ENCODE peak calls at places on chromosomes 4 and X, in ten cellular contexts. One of them, this sample, is unnamed.

GRCh38 chr4:131248314-131248713 is 1900.8 kb upstream of the PCDH10 start:
- DNase-seq in Caco-2: no peak
- DNase-seq in OCI-LY7: no peak
- DNase-seq in suprapubic skin: no peak
- DNase-seq in upper lobe of left lung: no peak
- DNase-seq in H9: no peak
- DNase-seq in transverse colon: no peak
- DNase-seq in heart right ventricle: no peak
- DNase-seq in left lung: no peak
- DNase-seq in right lobe of liver: no peak
- DNase-seq in this sample: no peak

GRCh38 chr4:83208776-83209365 is 75.7 kb downstream of the COQ2 start:
- DNase-seq in left lung: no peak
- DNase-seq in right lobe of liver: no peak
- DNase-seq in OCI-LY7: no peak
- DNase-seq in transverse colon: no peak
- DNase-seq in Caco-2: no peak
- DNase-seq in upper lobe of left lung: no peak
- DNase-seq in heart right ventricle: no peak
- DNase-seq in H9: no peak
- DNase-seq in suprapubic skin: no peak
- DNase-seq in this sample: no peak

GRCh38 chr4:166044871-166045270 is 171.8 kb downstream of the TLL1 start:
- DNase-seq in right lobe of liver: no peak
- DNase-seq in Caco-2: no peak
- DNase-seq in OCI-LY7: no peak
- DNase-seq in suprapubic skin: no peak
- DNase-seq in left lung: no peak
- DNase-seq in H9: no peak
- DNase-seq in transverse colon: no peak
- DNase-seq in upper lobe of left lung: no peak
- DNase-seq in heart right ventricle: no peak
- DNase-seq in this sample: no peak

GRCh38 chr4:148238086-148238485 is 204.1 kb downstream of the NR3C2 start:
- DNase-seq in H9: no peak
- DNase-seq in heart right ventricle: no peak
- DNase-seq in upper lobe of left lung: no peak
- DNase-seq in OCI-LY7: no peak
- DNase-seq in right lobe of liver: no peak
- DNase-seq in left lung: no peak
- DNase-seq in suprapubic skin: no peak
- DNase-seq in transverse colon: no peak
- DNase-seq in Caco-2: no peak
- DNase-seq in this sample: no peak

GRCh38 chrX:65508851-65509250 is 25.7 kb downstream of the LAS1L start:
- DNase-seq in upper lobe of left lung: no peak
- DNase-seq in heart right ventricle: no peak
- DNase-seq in H9: no peak
- DNase-seq in Caco-2: no peak
- DNase-seq in left lung: no peak
- DNase-seq in OCI-LY7: no peak
- DNase-seq in transverse colon: no peak
- DNase-seq in right lobe of liver: no peak
- DNase-seq in suprapubic skin: no peak
- DNase-seq in this sample: no peak

GRCh38 chr4:107050525-107051135 is 14.5 kb upstream of the DKK2 start:
- DNase-seq in OCI-LY7: peak; percentile 7
- DNase-seq in suprapubic skin: no peak
- DNase-seq in right lobe of liver: no peak
- DNase-seq in transverse colon: no peak
- DNase-seq in H9: no peak
- DNase-seq in upper lobe of left lung: no peak
- DNase-seq in left lung: no peak
- DNase-seq in Caco-2: no peak
- DNase-seq in heart right ventricle: no peak
- DNase-seq in this sample: no peak

GRCh38 chr4:54428940-54429339 is 199.8 kb downstream of the PDGFRA start:
- DNase-seq in upper lobe of left lung: no peak
- DNase-seq in H9: no peak
- DNase-seq in left lung: no peak
- DNase-seq in transverse colon: no peak
- DNase-seq in Caco-2: no peak
- DNase-seq in right lobe of liver: no peak
- DNase-seq in heart right ventricle: no peak
- DNase-seq in suprapubic skin: no peak
- DNase-seq in OCI-LY7: no peak
- DNase-seq in this sample: no peak

GRCh38 chrX:13432376-13432775 is 112.5 kb upstream of the ATXN3L start:
- DNase-seq in left lung: peak; percentile 36
- DNase-seq in upper lobe of left lung: no peak
- DNase-seq in suprapubic skin: peak; percentile 70
- DNase-seq in heart right ventricle: no peak
- DNase-seq in H9: no peak
- DNase-seq in OCI-LY7: no peak
- DNase-seq in Caco-2: no peak
- DNase-seq in right lobe of liver: no peak
- DNase-seq in transverse colon: no peak
- DNase-seq in this sample: peak; percentile 66

GRCh38 chr4:87659247-87659931 is 9.3 kb downstream of the DMP1 start:
- DNase-seq in suprapubic skin: no peak
- DNase-seq in OCI-LY7: no peak
- DNase-seq in right lobe of liver: no peak
- DNase-seq in H9: no peak
- DNase-seq in left lung: no peak
- DNase-seq in upper lobe of left lung: no peak
- DNase-seq in heart right ventricle: no peak
- DNase-seq in Caco-2: no peak
- DNase-seq in transverse colon: no peak
- DNase-seq in this sample: no peak

GRCh38 chrX:40105791-40106676 is 8.3 kb upstream of the BCOR start:
- DNase-seq in upper lobe of left lung: peak; percentile 92
- DNase-seq in OCI-LY7: peak; percentile 74
- DNase-seq in left lung: peak; percentile 76
- DNase-seq in transverse colon: peak; percentile 78
- DNase-seq in heart right ventricle: peak; percentile 77
- DNase-seq in Caco-2: peak; percentile 64
- DNase-seq in suprapubic skin: no peak
- DNase-seq in H9: peak; percentile 87
- DNase-seq in right lobe of liver: peak; percentile 84
- DNase-seq in this sample: peak; percentile 89

GRCh38 chr4:6608758-6609414 is 31.6 kb upstream of the MRFAP1 start:
- DNase-seq in left lung: no peak
- DNase-seq in OCI-LY7: no peak
- DNase-seq in Caco-2: no peak
- DNase-seq in transverse colon: no peak
- DNase-seq in right lobe of liver: no peak
- DNase-seq in heart right ventricle: no peak
- DNase-seq in suprapubic skin: no peak
- DNase-seq in H9: peak; percentile 58
- DNase-seq in upper lobe of left lung: peak; percentile 71
- DNase-seq in this sample: no peak

GRCh38 chrX:134026732-134027311 is 41.4 kb upstream of the GPC3 start:
- DNase-seq in Caco-2: peak; percentile 78
- DNase-seq in suprapubic skin: no peak
- DNase-seq in right lobe of liver: no peak
- DNase-seq in left lung: no peak
- DNase-seq in OCI-LY7: no peak
- DNase-seq in transverse colon: peak; percentile 34
- DNase-seq in heart right ventricle: no peak
- DNase-seq in upper lobe of left lung: no peak
- DNase-seq in H9: peak; percentile 61
- DNase-seq in this sample: peak; percentile 24

DNA sequence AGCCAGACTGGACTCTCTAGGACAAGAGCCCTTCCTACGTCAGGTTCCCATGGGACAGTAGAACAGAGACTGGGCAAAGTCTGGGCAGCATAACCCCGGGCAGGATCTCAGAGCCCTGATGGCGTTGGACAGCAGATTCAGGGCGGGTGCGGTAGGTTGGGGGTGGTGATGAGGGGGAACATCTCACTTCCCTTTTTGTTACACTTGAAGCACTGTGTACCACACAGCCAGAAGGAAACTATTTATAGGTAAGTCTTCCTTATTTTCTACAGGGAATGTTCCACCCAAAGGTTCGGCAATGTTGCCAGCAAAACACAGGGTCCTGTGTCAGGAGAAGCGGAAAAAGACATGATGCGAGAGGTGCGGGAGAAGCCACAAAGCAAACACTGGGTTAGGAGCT is 54.3 kb downstream of the TSC22D3 start:
- DNase-seq in left lung: no peak
- DNase-seq in Caco-2: no peak
- DNase-seq in right lobe of liver: no peak
- DNase-seq in OCI-LY7: peak; percentile 55
- DNase-seq in H9: no peak
- DNase-seq in upper lobe of left lung: no peak
- DNase-seq in transverse colon: peak; percentile 45
- DNase-seq in suprapubic skin: no peak
- DNase-seq in heart right ventricle: no peak
- DNase-seq in this sample: peak; percentile 74
- H3K4me1 ChIP-seq in left lung: peaks cover 8% of the 10 kb centered on the region
- H3K4me1 ChIP-seq in Caco-2: peaks cover 5% of the 10 kb centered on the region
- H3K4me1 ChIP-seq in right lobe of liver: peaks cover 28% of the 10 kb centered on the region
- H3K4me1 ChIP-seq in OCI-LY7: peaks cover 46% of the 10 kb centered on the region
- H3K4me1 ChIP-seq in H9: peaks cover 10% of the 10 kb centered on the region
- H3K4me1 ChIP-seq in upper lobe of left lung: peaks cover 12% of the 10 kb centered on the region
- H3K4me1 ChIP-seq in transverse colon: no peaks in the 10 kb centered on the region
- H3K4me1 ChIP-seq in suprapubic skin: peaks cover 34% of the 10 kb centered on the region
- H3K4me1 ChIP-seq in heart right ventricle: peaks cover 38% of the 10 kb centered on the region
- H3K4me1 ChIP-seq in this sample: no peaks in the 10 kb centered on the region

GRCh38 chr4:61185288-61185687 is 14.8 kb upstream of the ADGRL3 start:
- DNase-seq in H9: no peak
- DNase-seq in right lobe of liver: no peak
- DNase-seq in heart right ventricle: no peak
- DNase-seq in transverse colon: no peak
- DNase-seq in OCI-LY7: no peak
- DNase-seq in left lung: no peak
- DNase-seq in suprapubic skin: no peak
- DNase-seq in Caco-2: no peak
- DNase-seq in upper lobe of left lung: no peak
- DNase-seq in this sample: no peak
- H3K9me3 ChIP-seq in H9: no peaks in the 10 kb centered on the region
- H3K9me3 ChIP-seq in right lobe of liver: no peaks in the 10 kb centered on the region
- H3K9me3 ChIP-seq in heart right ventricle: no peaks in the 10 kb centered on the region
- H3K9me3 ChIP-seq in transverse colon: peaks cover 4% of the 10 kb centered on the region
- H3K9me3 ChIP-seq in OCI-LY7: no peaks in the 10 kb centered on the region
- H3K9me3 ChIP-seq in left lung: no peaks in the 10 kb centered on the region
- H3K9me3 ChIP-seq in suprapubic skin: peaks cover 3% of the 10 kb centered on the region
- H3K9me3 ChIP-seq in Caco-2: peaks cover 12% of the 10 kb centered on the region
- H3K9me3 ChIP-seq in upper lobe of left lung: peaks cover 13% of the 10 kb centered on the region
- H3K9me3 ChIP-seq in this sample: no peaks in the 10 kb centered on the region

DNA sequence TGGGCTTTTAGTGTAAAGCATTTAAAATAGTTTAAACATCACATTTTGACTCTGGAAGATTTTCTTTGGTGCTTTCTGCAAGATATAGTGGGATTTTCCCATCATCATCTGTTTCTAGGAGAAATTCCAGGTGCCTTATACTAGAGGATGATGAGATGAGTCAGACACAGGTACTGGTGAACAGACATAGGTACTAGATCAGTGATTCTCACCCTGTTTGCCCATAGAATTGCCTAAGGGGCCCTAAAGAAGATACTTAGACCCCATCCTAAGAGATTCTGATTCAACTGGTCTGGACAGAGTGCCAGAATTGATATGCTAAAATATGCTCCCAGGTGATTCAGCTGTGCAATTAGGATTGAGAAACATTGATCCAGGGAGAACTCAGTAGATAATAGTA is 9.7 kb downstream of the TSPAN7 start:
- DNase-seq in suprapubic skin: no peak
- DNase-seq in H9: no peak
- DNase-seq in right lobe of liver: no peak
- DNase-seq in Caco-2: no peak
- DNase-seq in left lung: no peak
- DNase-seq in upper lobe of left lung: no peak
- DNase-seq in heart right ventricle: no peak
- DNase-seq in OCI-LY7: no peak
- DNase-seq in transverse colon: no peak
- DNase-seq in this sample: no peak
- H3K4me1 ChIP-seq in suprapubic skin: no peaks in the 10 kb centered on the region
- H3K4me1 ChIP-seq in H9: no peaks in the 10 kb centered on the region
- H3K4me1 ChIP-seq in right lobe of liver: no peaks in the 10 kb centered on the region
- H3K4me1 ChIP-seq in Caco-2: no peaks in the 10 kb centered on the region
- H3K4me1 ChIP-seq in left lung: no peaks in the 10 kb centered on the region
- H3K4me1 ChIP-seq in upper lobe of left lung: no peaks in the 10 kb centered on the region
- H3K4me1 ChIP-seq in heart right ventricle: no peaks in the 10 kb centered on the region
- H3K4me1 ChIP-seq in OCI-LY7: no peaks in the 10 kb centered on the region
- H3K4me1 ChIP-seq in transverse colon: no peaks in the 10 kb centered on the region
- H3K4me1 ChIP-seq in this sample: no peaks in the 10 kb centered on the region

GRCh38 chr4:29756966-29757365 is 963.2 kb upstream of the PCDH7 start:
- DNase-seq in H9: peak; percentile 31
- DNase-seq in right lobe of liver: no peak
- DNase-seq in OCI-LY7: no peak
- DNase-seq in upper lobe of left lung: no peak
- DNase-seq in suprapubic skin: no peak
- DNase-seq in Caco-2: no peak
- DNase-seq in transverse colon: no peak
- DNase-seq in heart right ventricle: no peak
- DNase-seq in left lung: no peak
- DNase-seq in this sample: no peak

DNA sequence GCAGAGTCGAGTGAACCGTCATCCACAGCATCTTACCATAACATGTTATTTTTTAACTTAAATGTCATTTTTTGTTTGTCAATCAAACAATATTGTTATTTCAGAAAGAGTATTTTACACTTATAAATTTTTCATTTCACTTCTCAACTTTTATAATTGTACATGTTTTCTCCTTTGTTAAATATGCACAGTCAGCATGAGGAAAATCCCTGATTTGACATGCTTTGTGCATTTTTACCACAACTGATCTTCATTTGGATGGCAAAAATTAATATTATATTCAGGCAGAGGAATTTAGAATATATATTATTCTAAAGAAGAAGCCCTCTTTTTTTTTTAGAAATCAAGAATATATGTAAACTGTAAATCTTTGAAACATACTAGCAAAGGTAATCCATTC is 958.0 kb upstream of the PCDH7 start:
- DNase-seq in transverse colon: no peak
- DNase-seq in OCI-LY7: no peak
- DNase-seq in left lung: no peak
- DNase-seq in H9: no peak
- DNase-seq in Caco-2: no peak
- DNase-seq in suprapubic skin: no peak
- DNase-seq in heart right ventricle: no peak
- DNase-seq in upper lobe of left lung: no peak
- DNase-seq in right lobe of liver: no peak
- DNase-seq in this sample: no peak
- H3K9me3 ChIP-seq in transverse colon: no peaks in the 10 kb centered on the region
- H3K9me3 ChIP-seq in OCI-LY7: no peaks in the 10 kb centered on the region
- H3K9me3 ChIP-seq in left lung: no peaks in the 10 kb centered on the region
- H3K9me3 ChIP-seq in H9: no peaks in the 10 kb centered on the region
- H3K9me3 ChIP-seq in Caco-2: no peaks in the 10 kb centered on the region
- H3K9me3 ChIP-seq in suprapubic skin: no peaks in the 10 kb centered on the region
- H3K9me3 ChIP-seq in heart right ventricle: no peaks in the 10 kb centered on the region
- H3K9me3 ChIP-seq in upper lobe of left lung: no peaks in the 10 kb centered on the region
- H3K9me3 ChIP-seq in right lobe of liver: no peaks in the 10 kb centered on the region
- H3K9me3 ChIP-seq in this sample: no peaks in the 10 kb centered on the region

GRCh38 chrX:154091678-154092077 is 5.8 kb downstream of the MECP2 start:
- DNase-seq in suprapubic skin: no peak
- DNase-seq in transverse colon: no peak
- DNase-seq in left lung: no peak
- DNase-seq in upper lobe of left lung: no peak
- DNase-seq in right lobe of liver: no peak
- DNase-seq in Caco-2: no peak
- DNase-seq in heart right ventricle: no peak
- DNase-seq in OCI-LY7: no peak
- DNase-seq in H9: no peak
- DNase-seq in this sample: no peak
- H3K4me1 ChIP-seq in suprapubic skin: peaks cover 25% of the 10 kb centered on the region
- H3K4me1 ChIP-seq in transverse colon: peaks cover 10% of the 10 kb centered on the region
- H3K4me1 ChIP-seq in left lung: peaks cover 4% of the 10 kb centered on the region
- H3K4me1 ChIP-seq in upper lobe of left lung: peaks cover 19% of the 10 kb centered on the region
- H3K4me1 ChIP-seq in right lobe of liver: peaks cover 7% of the 10 kb centered on the region
- H3K4me1 ChIP-seq in Caco-2: peaks cover 11% of the 10 kb centered on the region
- H3K4me1 ChIP-seq in heart right ventricle: peaks cover 70% of the 10 kb centered on the region
- H3K4me1 ChIP-seq in OCI-LY7: peaks cover 42% of the 10 kb centered on the region
- H3K4me1 ChIP-seq in H9: no peaks in the 10 kb centered on the region
- H3K4me1 ChIP-seq in this sample: peaks cover 7% of the 10 kb centered on the region

GRCh38 chrX:117092641-117093040 is 629.9 kb upstream of the CT83 start:
- DNase-seq in OCI-LY7: no peak
- DNase-seq in heart right ventricle: no peak
- DNase-seq in left lung: no peak
- DNase-seq in H9: no peak
- DNase-seq in Caco-2: no peak
- DNase-seq in transverse colon: no peak
- DNase-seq in suprapubic skin: no peak
- DNase-seq in right lobe of liver: no peak
- DNase-seq in upper lobe of left lung: no peak
- DNase-seq in this sample: no peak
- H3K9me3 ChIP-seq in OCI-LY7: peaks cover 45% of the 10 kb centered on the region
- H3K9me3 ChIP-seq in heart right ventricle: no peaks in the 10 kb centered on the region
- H3K9me3 ChIP-seq in left lung: no peaks in the 10 kb centered on the region
- H3K9me3 ChIP-seq in H9: no peaks in the 10 kb centered on the region
- H3K9me3 ChIP-seq in Caco-2: no peaks in the 10 kb centered on the region
- H3K9me3 ChIP-seq in transverse colon: no peaks in the 10 kb centered on the region
- H3K9me3 ChIP-seq in suprapubic skin: no peaks in the 10 kb centered on the region
- H3K9me3 ChIP-seq in right lobe of liver: no peaks in the 10 kb centered on the region
- H3K9me3 ChIP-seq in upper lobe of left lung: no peaks in the 10 kb centered on the region
- H3K9me3 ChIP-seq in this sample: no peaks in the 10 kb centered on the region

This sample was measured in tibial artery.